ENCODE peak calls at places on chromosomes 4 and X, in eight cellular contexts. D is HCT116; V is CD8-positive, alpha-beta memory T cell; Y is SK-N-MC; N is MV-4-11; X is RWPE2; Z is iPS-NIHi11; J is NCI-H1436. C is an unnamed sample.

GRCh38 chrX:149540133-149540620 is 635 bp upstream of the EOLA1 start:
- DNase-seq in D (peak), V (peak), Y (peak), N (peak), X (peak), Z (peak), J (peak), C (no peak)

GRCh38 chrX:109839694-109840358 is 106.8 kb upstream of the ACSL4 start:
- DNase-seq in D (peak), V (no peak), Y (no peak), N (peak), X (no peak), Z (peak), J (no peak), C (no peak)

GRCh38 chrX:40849906-40850672 is 114.7 kb upstream of the MED14 start:
- DNase-seq in D (no peak), V (no peak), Y (no peak), N (peak), X (no peak), Z (no peak), J (no peak), C (no peak)

GRCh38 chrX:49610718-49611310 is 12.0 kb downstream of the GAGE1 start:
- DNase-seq in D (no peak), V (no peak), Y (no peak), N (no peak), X (no peak), Z (no peak), J (no peak), C (no peak)

GRCh38 chr4:153822316-153822715 is 33.4 kb upstream of the SFRP2 start:
- DNase-seq in D (no peak), V (no peak), Y (no peak), N (no peak), X (no peak), Z (no peak), J (no peak), C (no peak)

GRCh38 chr4:16461362-16461761 is 235.1 kb upstream of the TAPT1 start:
- DNase-seq in D (no peak), V (no peak), Y (no peak), N (peak), X (no peak), Z (no peak), J (no peak), C (no peak)

GRCh38 chr4:113584407-113585150 is 177.0 kb downstream of the CAMK2D start:
- DNase-seq in D (peak), V (no peak), Y (no peak), N (no peak), X (no peak), Z (peak), J (no peak), C (no peak)

GRCh38 chrX:103376979-103377324 is 614 bp downstream of the BEX3 start:
- DNase-seq in D (no peak), V (no peak), Y (no peak), N (no peak), X (no peak), Z (peak), J (peak), C (no peak)

GRCh38 chr4:39825741-39826231 is 127.8 kb downstream of the UBE2K start:
- DNase-seq in D (no peak), V (no peak), Y (no peak), N (no peak), X (no peak), Z (no peak), J (no peak), C (no peak)

GRCh38 chr4:16196482-16197393 is 29.5 kb downstream of the TAPT1 start:
- DNase-seq in D (peak), V (no peak), Y (no peak), N (peak), X (no peak), Z (peak), J (no peak), C (no peak)

GRCh38 chrX:47751670-47752069 is 85.0 kb upstream of the ZNF81 start:
- DNase-seq in D (peak), V (no peak), Y (no peak), N (no peak), X (no peak), Z (peak), J (no peak), C (no peak)

GRCh38 chr4:114251020-114251419 is 271.6 kb upstream of the ARSJ start:
- DNase-seq in D (no peak), V (no peak), Y (no peak), N (no peak), X (no peak), Z (no peak), J (no peak), C (no peak)

GRCh38 chr4:27916432-27917184 is 1056.0 kb downstream of the STIM2 start:
- DNase-seq in D (no peak), V (no peak), Y (no peak), N (no peak), X (no peak), Z (no peak), J (no peak), C (no peak)

GRCh38 chr4:174696657-174697056 is 132.4 kb downstream of the GLRA3 start:
- DNase-seq in D (no peak), V (no peak), Y (no peak), N (no peak), X (no peak), Z (no peak), J (no peak), C (no peak)

GRCh38 chrX:134692990-134693389 is 34.7 kb upstream of the PLAC1 start:
- DNase-seq in D (no peak), V (no peak), Y (no peak), N (no peak), X (no peak), Z (no peak), J (no peak), C (no peak)

GRCh38 chr4:88681209-88681608 is 16.4 kb downstream of the NAP1L5 start:
- DNase-seq in D (no peak), V (no peak), Y (no peak), N (no peak), X (no peak), Z (no peak), J (no peak), C (no peak)

GRCh38 chr4:3013839-3014350 is 50.5 kb downstream of the GRK4 start:
- DNase-seq in D (no peak), V (no peak), Y (no peak), N (no peak), X (no peak), Z (no peak), J (no peak), C (no peak)

GRCh38 chr4:16289872-16290554 is 63.7 kb upstream of the TAPT1 start:
- DNase-seq in D (peak), V (no peak), Y (peak), N (no peak), X (no peak), Z (peak), J (no peak), C (no peak)

GRCh38 chr4:158128540-158128939 is 44.3 kb downstream of the GASK1B start:
- DNase-seq in D (no peak), V (no peak), Y (no peak), N (no peak), X (no peak), Z (no peak), J (no peak), C (no peak)

GRCh38 chrX:118727686-118728339 is 407 bp downstream of the IL13RA1 start:
- DNase-seq in D (no peak), V (no peak), Y (no peak), N (no peak), X (no peak), Z (peak), J (no peak), C (peak)